ENCODE peak calls at places on chromosomes 11 and 22, in five cellular contexts. M is mucosa of descending colon, S is LNCaP clone FGC, P is uterus, V is RWPE1. Y is an unnamed sample.

GRCh38 chr11:85096939-85097338 is 530.2 kb downstream of the DLG2 start:
- DNase-seq in M (no peak), S (no peak), P (no peak), V (no peak), Y (no peak)

GRCh38 chr11:66292543-66293332 is 1.0 kb downstream of the TMEM151A start:
- DNase-seq in M (no peak), S (no peak), P (no peak), V (no peak), Y (no peak)

GRCh38 chr11:131671764-131672163 is 301.3 kb downstream of the NTM start:
- DNase-seq in M (no peak), S (no peak), P (no peak), V (no peak), Y (no peak)

GRCh38 chr22:41746563-41747400 is 47.5 kb downstream of the MEI1 start:
- DNase-seq in M (peak; percentile 87), S (peak; percentile 46), P (peak; percentile 46), V (peak; percentile 50), Y (peak; percentile 77)

GRCh38 chr11:104812416-104812815 is 85.8 kb downstream of the CASP12 start:
- DNase-seq in M (no peak), S (no peak), P (no peak), V (no peak), Y (no peak)

GRCh38 chr11:132125855-132126841 is 755.7 kb downstream of the NTM start:
- DNase-seq in M (peak; percentile 24), S (no peak), P (no peak), V (no peak), Y (no peak)

GRCh38 chr22:38247713-38248112 is 25.1 kb downstream of the TMEM184B start:
- DNase-seq in M (no peak), S (no peak), P (no peak), V (no peak), Y (no peak)

GRCh38 chr11:97880209-97880608 is 1140.5 kb upstream of the CNTN5 start:
- DNase-seq in M (no peak), S (no peak), P (no peak), V (no peak), Y (no peak)

GRCh38 chr22:46229701-46230100 is 20.4 kb downstream of the CDPF1 start:
- DNase-seq in M (no peak), S (no peak), P (no peak), V (no peak), Y (peak; percentile 24)

GRCh38 chr11:34313099-34313517 is 44.7 kb downstream of the ABTB2 start:
- DNase-seq in M (no peak), S (no peak), P (peak; percentile 45), V (no peak), Y (no peak)

GRCh38 chr22:44780876-44781275 is 28.5 kb downstream of the ARHGAP8 start:
- DNase-seq in M (no peak), S (no peak), P (no peak), V (no peak), Y (no peak)

GRCh38 chr22:49207008-49207775 is 620.5 kb downstream of the BRD1 start:
- DNase-seq in M (no peak), S (no peak), P (peak; percentile 3), V (no peak), Y (peak; percentile 2)

GRCh38 chr11:47248304-47248663 is 330 bp downstream of the ACP2 start:
- DNase-seq in M (no peak), S (no peak), P (no peak), V (no peak), Y (no peak)

GRCh38 chr22:45105281-45105700 is 58.4 kb upstream of the NUP50 start:
- DNase-seq in M (peak; percentile 15), S (peak; percentile 88), P (no peak), V (no peak), Y (no peak)

GRCh38 chr22:17724678-17725464 is 49.4 kb downstream of the BID start:
- DNase-seq in M (no peak), S (no peak), P (no peak), V (no peak), Y (no peak)

GRCh38 chr11:118827118-118827517 is 36.2 kb upstream of the DDX6 start:
- DNase-seq in M (peak; percentile 56), S (no peak), P (no peak), V (no peak), Y (no peak)

GRCh38 chr22:38089474-38089851 is 5.5 kb upstream of the SLC16A8 start:
- DNase-seq in M (no peak), S (no peak), P (no peak), V (no peak), Y (no peak)

GRCh38 chr11:116731097-116731761 is 41.6 kb downstream of the BUD13 start:
- DNase-seq in M (no peak), S (no peak), P (no peak), V (no peak), Y (no peak)

GRCh38 chr11:79227732-79228416 is 213.0 kb downstream of the TENM4 start:
- DNase-seq in M (no peak), S (no peak), P (no peak), V (no peak), Y (no peak)

GRCh38 chr11:71930556-71931244 is 1.9 kb downstream of the RNF121 start:
- DNase-seq in M (no peak), S (no peak), P (no peak), V (no peak), Y (no peak)

GRCh38 chr11:1292644-1293618 is 16.5 kb downstream of the TOLLIP start:
- DNase-seq in M (no peak), S (no peak), P (no peak), V (no peak), Y (peak; percentile 14)

GRCh38 chr11:1295591-1295990 is 13.8 kb downstream of the TOLLIP start:
- DNase-seq in M (no peak), S (no peak), P (no peak), V (no peak), Y (peak; percentile 9)

GRCh38 chr11:1295086-1295485 is 14.3 kb downstream of the TOLLIP start:
- DNase-seq in M (no peak), S (no peak), P (no peak), V (no peak), Y (peak; percentile 3)

GRCh38 chr11:1292018-1292643 is 17.3 kb downstream of the TOLLIP start:
- DNase-seq in M (no peak), S (no peak), P (no peak), V (no peak), Y (no peak)

DNA sequence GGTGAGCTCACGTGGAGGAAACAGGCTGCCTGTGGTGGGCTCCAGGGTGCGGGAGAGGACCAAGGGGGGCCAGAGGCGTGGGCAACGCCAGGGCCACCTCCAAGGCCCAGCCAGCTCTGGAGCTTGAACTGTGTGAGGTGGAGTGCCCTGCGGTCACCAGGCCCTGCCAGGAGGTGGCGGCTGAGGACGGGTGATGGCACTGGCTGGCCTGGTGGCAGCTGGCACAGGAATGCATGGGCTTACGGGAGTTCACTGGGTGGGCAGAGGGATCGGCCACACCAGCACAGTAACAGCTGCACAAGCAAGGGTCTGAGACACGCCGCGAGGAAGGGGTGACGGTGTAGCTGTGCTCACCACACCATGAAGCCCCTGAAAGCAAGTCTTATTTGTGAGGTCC is 15.8 kb downstream of the TOLLIP start:
- DNase-seq in M (peak; percentile 63), S (no peak), P (no peak), V (peak; percentile 11), Y (peak; percentile 15)
- TF ChIP-seq CTCF in M (no peak), S (peak; percentile 66), P (no peak), V (peak; percentile 25), Y (no peak)

GRCh38 chr11:83990160-83990733 is 704.1 kb upstream of the CCDC90B start:
- DNase-seq in M (no peak), S (no peak), P (peak; percentile 19), V (no peak), Y (no peak)
- TF ChIP-seq CTCF in M (no peak), S (no peak), P (no peak), V (no peak), Y (no peak)

DNA sequence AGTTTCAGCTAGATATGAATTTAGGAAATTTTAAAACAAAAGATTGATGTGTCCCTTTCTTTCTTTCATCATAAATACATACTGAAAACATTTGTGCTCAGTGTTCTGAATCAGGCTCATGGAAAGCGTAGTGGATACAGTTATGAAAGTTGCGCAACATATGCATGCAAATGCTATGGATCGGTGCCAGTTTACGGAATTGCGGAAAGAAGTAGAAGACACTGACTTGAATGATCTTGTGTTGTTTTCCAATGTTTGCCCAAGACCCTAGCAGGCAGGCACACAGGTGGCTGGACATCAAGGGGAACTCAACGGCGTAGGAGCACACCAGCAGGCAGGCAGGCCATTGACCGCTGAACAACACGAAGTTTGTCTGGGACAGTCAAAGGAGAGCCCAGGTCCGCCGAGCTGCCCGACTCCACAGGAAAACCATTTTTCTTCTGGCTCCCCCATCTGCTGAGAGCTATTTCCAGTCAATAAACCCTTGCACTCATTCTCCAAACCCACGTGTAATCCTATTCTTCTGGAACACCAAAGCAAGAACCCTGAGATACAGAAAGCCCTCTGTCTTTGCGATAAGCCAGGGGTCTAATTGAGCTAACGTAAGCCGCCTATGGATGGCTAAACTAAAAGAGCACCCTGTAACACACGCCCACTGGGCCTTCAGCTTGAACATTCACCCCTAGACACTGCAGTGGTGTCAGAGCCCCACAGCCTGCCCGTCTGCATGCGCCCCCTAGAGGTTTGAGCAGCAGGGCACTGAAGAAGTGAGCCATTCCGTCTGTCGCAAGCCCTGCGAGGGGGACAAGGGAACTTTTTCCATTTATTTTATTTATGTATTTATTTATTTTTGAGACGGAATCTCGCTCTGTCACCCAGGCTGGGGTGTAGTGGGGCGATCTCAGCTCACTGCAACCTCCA is 7.4 kb upstream of the BIRC3 start:
- DNase-seq in M (no peak), S (no peak), P (no peak), V (no peak), Y (no peak)
- TF ChIP-seq CTCF in M (no peak), S (peak; percentile 28), P (no peak), V (no peak), Y (no peak)

GRCh38 chr22:28951969-28952521 is 68.7 kb downstream of the ZNRF3 start:
- DNase-seq in M (no peak), S (peak; percentile 63), P (peak; percentile 19), V (no peak), Y (peak; percentile 65)
- TF ChIP-seq CTCF in M (no peak), S (peak; percentile 53), P (no peak), V (no peak), Y (peak; percentile 42)

GRCh38 chr11:73360743-73361369 is 15.3 kb upstream of the RELT start:
- DNase-seq in M (no peak), S (no peak), P (no peak), V (no peak), Y (no peak)

GRCh38 chr11:73359341-73359740 is 16.9 kb upstream of the RELT start:
- DNase-seq in M (no peak), S (no peak), P (peak; percentile 62), V (no peak), Y (peak; percentile 76)

GRCh38 chr11:73358071-73358470 is 18.1 kb upstream of the RELT start:
- DNase-seq in M (no peak), S (no peak), P (no peak), V (no peak), Y (no peak)

GRCh38 chr11:73361953-73362776 is 14.0 kb upstream of the RELT start:
- DNase-seq in M (no peak), S (no peak), P (no peak), V (no peak), Y (no peak)

GRCh38 chr11:73359930-73360742 is 16.1 kb upstream of the RELT start:
- DNase-seq in M (no peak), S (peak; percentile 18), P (no peak), V (peak; percentile 30), Y (no peak)
- TF ChIP-seq CTCF in M (no peak), S (peak; percentile 60), P (no peak), V (no peak), Y (no peak)

Y was measured in tibial artery.